ENCODE peak calls at places on chromosome 13, in eight cellular contexts. R, M, H, D, F, O, B and C are unnamed samples.

GRCh38 chr13:21060063-21060826 is 1.1 kb downstream of the LATS2 start:
- DNase-seq in O (peak; percentile 82), D (peak; percentile 45), R (peak; percentile 44), F (peak; percentile 67), H (no peak), B (peak; percentile 64), M (peak; percentile 70), C (peak; percentile 85)

GRCh38 chr13:100588350-100589177 is at the start of gene GGACT:
- DNase-seq in H (peak; percentile 64), B (peak; percentile 73), F (peak; percentile 91), R (peak; percentile 66), O (peak; percentile 74), D (peak; percentile 73), M (peak; percentile 76), C (peak; percentile 77)

GRCh38 chr13:48230541-48230940 is 2.5 kb upstream of the ITM2B start:
- DNase-seq in D (no peak), M (no peak), R (no peak), F (no peak), O (no peak), H (no peak), B (no peak), C (no peak)

GRCh38 chr13:30415430-30416030 is 6.8 kb upstream of the UBE2L5 start:
- DNase-seq in O (no peak), H (no peak), F (no peak), M (no peak), B (no peak), R (no peak), D (no peak), C (no peak)

GRCh38 chr13:51584731-51585191 is 499 bp downstream of the WDFY2 start:
- DNase-seq in O (peak; percentile 84), H (peak; percentile 74), D (peak; percentile 66), F (peak; percentile 82), R (no peak), M (peak; percentile 81), B (no peak), C (no peak)

GRCh38 chr13:22120646-22121045 is 449.8 kb downstream of the FGF9 start:
- DNase-seq in D (no peak), B (no peak), M (no peak), F (no peak), O (no peak), R (no peak), H (no peak), C (no peak)

GRCh38 chr13:49776871-49777270 is 15.6 kb downstream of the KPNA3 start:
- DNase-seq in M (no peak), B (no peak), O (no peak), F (no peak), H (no peak), R (no peak), D (no peak), C (no peak)

GRCh38 chr13:67557642-67558241 is 327.6 kb upstream of the PCDH9 start:
- DNase-seq in H (no peak), M (no peak), B (no peak), F (no peak), D (no peak), R (no peak), O (no peak), C (no peak)

GRCh38 chr13:77509221-77509620 is 26.3 kb upstream of the SCEL start:
- DNase-seq in F (no peak), R (no peak), M (no peak), D (no peak), B (no peak), H (no peak), O (no peak), C (no peak)

GRCh38 chr13:26965976-26966375 is 205.4 kb upstream of the GPR12 start:
- DNase-seq in M (no peak), O (peak; percentile 84), R (peak; percentile 85), B (peak; percentile 66), H (no peak), D (no peak), F (no peak), C (no peak)

GRCh38 chr13:26965058-26965380 is 204.4 kb upstream of the GPR12 start:
- DNase-seq in R (no peak), H (no peak), D (no peak), O (peak; percentile 25), F (no peak), M (no peak), B (no peak), C (no peak)

GRCh38 chr13:26964278-26965057 is 203.9 kb upstream of the GPR12 start:
- DNase-seq in D (no peak), H (peak; percentile 71), M (no peak), O (no peak), B (no peak), R (peak; percentile 29), F (peak; percentile 26), C (no peak)

GRCh38 chr13:26962671-26963070 is 202.1 kb upstream of the GPR12 start:
- DNase-seq in R (no peak), O (no peak), D (no peak), F (no peak), H (no peak), B (no peak), M (no peak), C (no peak)

GRCh38 chr13:26961890-26962615 is 201.5 kb upstream of the GPR12 start:
- DNase-seq in M (no peak), D (no peak), R (no peak), O (no peak), H (no peak), F (no peak), B (no peak), C (no peak)
- H3K27ac ChIP-seq in M (no peak overlapping the region), D (no peak overlapping the region), R (no peak overlapping the region), O (no peak overlapping the region), H (no peak overlapping the region), F (no peak overlapping the region), B (no peak overlapping the region), C (no peak overlapping the region)

GRCh38 chr13:72561791-72562190 is 165.6 kb downstream of the MZT1 start:
- DNase-seq in O (no peak), B (no peak), H (no peak), M (no peak), D (no peak), F (no peak), R (no peak), C (no peak)

GRCh38 chr13:72567566-72567965 is 159.9 kb downstream of the MZT1 start:
- DNase-seq in M (no peak), D (no peak), O (no peak), B (no peak), H (no peak), F (peak; percentile 40), R (no peak), C (no peak)

GRCh38 chr13:72570019-72570418 is 157.4 kb downstream of the MZT1 start:
- DNase-seq in D (no peak), M (no peak), B (no peak), R (no peak), H (no peak), O (no peak), F (no peak), C (no peak)

GRCh38 chr13:72562686-72563085 is 164.7 kb downstream of the MZT1 start:
- DNase-seq in O (no peak), F (no peak), M (no peak), R (no peak), B (no peak), D (no peak), H (no peak), C (no peak)

DNA sequence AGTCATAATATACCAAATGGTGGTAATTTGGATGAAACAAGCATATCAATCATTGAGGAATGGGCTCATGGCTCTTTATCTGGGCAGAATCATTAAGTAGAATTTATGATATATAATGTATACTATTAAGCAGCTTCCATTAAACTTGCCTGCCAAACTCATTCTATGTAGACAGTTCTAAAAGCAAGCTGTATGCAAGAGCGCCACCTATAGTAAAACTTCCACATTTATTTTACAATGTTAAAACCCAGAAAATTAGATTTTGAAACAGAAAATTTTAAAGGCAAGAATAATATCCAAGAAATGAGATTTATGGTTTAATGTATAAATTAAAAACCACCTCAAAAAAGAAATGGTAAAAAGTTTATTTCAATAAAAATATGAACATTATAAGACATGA is 161.5 kb downstream of the MZT1 start:
- DNase-seq in B (no peak), H (no peak), M (no peak), F (peak; percentile 63), R (no peak), O (no peak), D (peak; percentile 4), C (no peak)
- TF ChIP-seq CTCF in B (no peak), H (peak; percentile 55), M (peak; percentile 34), F (peak; percentile 87), R (peak; percentile 52), O (peak; percentile 31), D (peak; percentile 44), C (peak; percentile 29)

GRCh38 chr13:110549795-110550160 is 11.7 kb downstream of the RAB20 start:
- DNase-seq in O (no peak), R (no peak), M (no peak), H (no peak), F (no peak), B (no peak), D (no peak), C (no peak)

GRCh38 chr13:110551284-110551683 is 10.2 kb downstream of the RAB20 start:
- DNase-seq in H (no peak), R (no peak), M (no peak), F (no peak), D (no peak), B (no peak), O (no peak), C (no peak)

GRCh38 chr13:110546933-110547332 is 14.6 kb downstream of the RAB20 start:
- DNase-seq in O (peak; percentile 94), H (peak; percentile 95), M (peak; percentile 86), B (no peak), F (no peak), R (peak; percentile 86), D (peak; percentile 81), C (peak; percentile 76)

GRCh38 chr13:110546389-110546788 is 15.1 kb downstream of the RAB20 start:
- DNase-seq in O (peak; percentile 49), R (no peak), H (no peak), D (no peak), M (no peak), B (no peak), F (no peak), C (no peak)

GRCh38 chr13:110548891-110549794 is 12.4 kb downstream of the RAB20 start:
- DNase-seq in R (no peak), D (no peak), B (no peak), M (no peak), O (no peak), H (no peak), F (no peak), C (no peak)
- H3K27ac ChIP-seq in R (no peak overlapping the region), D (no peak overlapping the region), B (no peak overlapping the region), M (no peak overlapping the region), O (no peak overlapping the region), H (no peak overlapping the region), F (no peak overlapping the region), C (no peak overlapping the region)

GRCh38 chr13:52804202-52804641 is 44.2 kb downstream of the PCDH8 start:
- DNase-seq in B (no peak), H (no peak), D (no peak), R (no peak), F (no peak), O (no peak), M (no peak), C (no peak)

GRCh38 chr13:52812941-52813340 is 35.5 kb downstream of the PCDH8 start:
- DNase-seq in O (no peak), B (no peak), D (no peak), M (no peak), F (no peak), R (no peak), H (no peak), C (no peak)

GRCh38 chr13:52806029-52806428 is 42.4 kb downstream of the PCDH8 start:
- DNase-seq in O (no peak), H (no peak), F (no peak), R (no peak), D (no peak), M (no peak), B (no peak), C (no peak)

GRCh38 chr13:52808842-52809219 is 39.6 kb downstream of the PCDH8 start:
- DNase-seq in H (no peak), B (no peak), R (no peak), F (no peak), M (no peak), O (no peak), D (no peak), C (no peak)

GRCh38 chr13:52809310-52809769 is 39.1 kb downstream of the PCDH8 start:
- DNase-seq in R (peak; percentile 70), D (peak; percentile 73), B (no peak), H (no peak), O (no peak), F (peak; percentile 86), M (no peak), C (peak; percentile 24)
- TF ChIP-seq CTCF in R (peak; percentile 53), D (peak; percentile 55), B (no peak), H (peak; percentile 66), O (peak; percentile 9), F (peak; percentile 83), M (no peak), C (peak; percentile 38)